ENCODE peak calls at places on chromosome 12, in six cellular contexts. O, C, Z, W, A and I are unnamed samples.

GRCh38 chr12:92745874-92746553 is 43.2 kb downstream of the PLEKHG7 start:
- DNase-seq in O (no peak), Z (no peak), A (no peak), C (no peak), W (no peak), I (no peak)

GRCh38 chr12:25833657-25834056 is 124.8 kb upstream of the RASSF8 start:
- DNase-seq in W (no peak), O (no peak), C (no peak), A (no peak), Z (no peak), I (no peak)

GRCh38 chr12:123200414-123200813 is 32.5 kb downstream of the MPHOSPH9 start:
- DNase-seq in A (no peak), Z (no peak), O (no peak), W (peak), C (no peak), I (no peak)

GRCh38 chr12:92369061-92369460 is 223.4 kb upstream of the BTG1 start:
- DNase-seq in W (no peak), C (no peak), O (no peak), Z (no peak), A (no peak), I (no peak)

GRCh38 chr12:67741234-67741633 is 92.7 kb downstream of the DYRK2 start:
- DNase-seq in W (no peak), A (no peak), Z (no peak), C (no peak), O (no peak), I (no peak)

GRCh38 chr12:124328116-124328515 is 33.2 kb downstream of the RFLNA start:
- DNase-seq in C (no peak), Z (no peak), A (no peak), O (no peak), W (no peak), I (peak)

GRCh38 chr12:80777587-80777986 is 60.9 kb downstream of the MYF5 start:
- DNase-seq in A (no peak), W (no peak), C (no peak), O (no peak), Z (no peak), I (no peak)

GRCh38 chr12:26471560-26471959 is 276.2 kb downstream of the SSPN start:
- DNase-seq in Z (no peak), O (no peak), W (peak), C (no peak), A (no peak), I (no peak)

GRCh38 chr12:32083489-32083888 is 23.2 kb upstream of the BICD1 start:
- DNase-seq in W (no peak), O (no peak), Z (no peak), C (no peak), A (no peak), I (no peak)

GRCh38 chr12:3553681-3554546 is 62.9 kb downstream of the PRMT8 start:
- DNase-seq in Z (peak), O (no peak), A (no peak), W (no peak), C (no peak), I (peak)